ENCODE peak calls at places on chromosomes 12 and 14, in six cellular contexts. One of them, this sample, is unnamed.

GRCh38 chr12:60335765-60336164 is 739.9 kb downstream of the SLC16A7 start:
- DNase-seq in mammary epithelial cell: peak; percentile 45
- DNase-seq in AG04450: peak; percentile 7
- DNase-seq in AG10803: peak; percentile 42
- DNase-seq in iPS DF 6.9: no peak
- DNase-seq in left lung: no peak
- DNase-seq in this sample: peak; percentile 53

GRCh38 chr12:47277972-47278448 is 198.3 kb upstream of the AMIGO2 start:
- DNase-seq in left lung: no peak
- DNase-seq in iPS DF 6.9: no peak
- DNase-seq in mammary epithelial cell: peak; percentile 91
- DNase-seq in AG10803: peak; percentile 95
- DNase-seq in AG04450: peak; percentile 61
- DNase-seq in this sample: peak; percentile 77

GRCh38 chr14:83342590-83342989 is 1808.9 kb upstream of the SEL1L start:
- DNase-seq in left lung: no peak
- DNase-seq in mammary epithelial cell: no peak
- DNase-seq in AG10803: peak; percentile 67
- DNase-seq in AG04450: no peak
- DNase-seq in iPS DF 6.9: no peak
- DNase-seq in this sample: no peak

GRCh38 chr12:138898-139534 is 72.4 kb downstream of the IQSEC3 start:
- DNase-seq in mammary epithelial cell: no peak
- DNase-seq in AG04450: no peak
- DNase-seq in iPS DF 6.9: no peak
- DNase-seq in left lung: no peak
- DNase-seq in AG10803: peak; percentile 10
- DNase-seq in this sample: no peak

GRCh38 chr12:49946497-49946896 is 4.0 kb upstream of the AQP2 start:
- DNase-seq in mammary epithelial cell: no peak
- DNase-seq in AG10803: no peak
- DNase-seq in AG04450: no peak
- DNase-seq in left lung: no peak
- DNase-seq in iPS DF 6.9: no peak
- DNase-seq in this sample: no peak

GRCh38 chr14:98937021-98937420 is 335.0 kb downstream of the BCL11B start:
- DNase-seq in AG10803: no peak
- DNase-seq in left lung: no peak
- DNase-seq in iPS DF 6.9: no peak
- DNase-seq in AG04450: no peak
- DNase-seq in mammary epithelial cell: no peak
- DNase-seq in this sample: no peak

GRCh38 chr12:67792185-67792584 is 143.6 kb downstream of the DYRK2 start:
- DNase-seq in AG04450: no peak
- DNase-seq in mammary epithelial cell: no peak
- DNase-seq in left lung: no peak
- DNase-seq in AG10803: no peak
- DNase-seq in iPS DF 6.9: no peak
- DNase-seq in this sample: no peak

GRCh38 chr12:114131824-114132223 is 165.7 kb upstream of the RBM19 start:
- DNase-seq in AG04450: no peak
- DNase-seq in AG10803: no peak
- DNase-seq in iPS DF 6.9: peak; percentile 27
- DNase-seq in left lung: no peak
- DNase-seq in mammary epithelial cell: no peak
- DNase-seq in this sample: no peak

GRCh38 chr14:37172024-37172869 is at the start of gene SLC25A21:
- DNase-seq in mammary epithelial cell: peak; percentile 85
- DNase-seq in AG04450: peak; percentile 59
- DNase-seq in AG10803: peak; percentile 79
- DNase-seq in iPS DF 6.9: no peak
- DNase-seq in left lung: peak; percentile 64
- DNase-seq in this sample: no peak

GRCh38 chr12:131195796-131196195 is 242.1 kb downstream of the ADGRD1 start:
- DNase-seq in AG04450: no peak
- DNase-seq in mammary epithelial cell: no peak
- DNase-seq in left lung: no peak
- DNase-seq in AG10803: no peak
- DNase-seq in iPS DF 6.9: no peak
- DNase-seq in this sample: no peak

GRCh38 chr14:95339301-95339865 is 19.7 kb upstream of the CLMN start:
- DNase-seq in AG04450: no peak
- DNase-seq in AG10803: no peak
- DNase-seq in left lung: no peak
- DNase-seq in iPS DF 6.9: no peak
- DNase-seq in mammary epithelial cell: no peak
- DNase-seq in this sample: no peak

GRCh38 chr14:34933301-34933700 is 49.5 kb upstream of the SRP54 start:
- DNase-seq in left lung: no peak
- DNase-seq in AG10803: no peak
- DNase-seq in AG04450: no peak
- DNase-seq in mammary epithelial cell: no peak
- DNase-seq in iPS DF 6.9: no peak
- DNase-seq in this sample: no peak

GRCh38 chr12:112916270-112916669 is 9.5 kb downstream of the OAS1 start:
- DNase-seq in AG04450: no peak
- DNase-seq in left lung: no peak
- DNase-seq in mammary epithelial cell: peak; percentile 77
- DNase-seq in iPS DF 6.9: no peak
- DNase-seq in AG10803: no peak
- DNase-seq in this sample: no peak

GRCh38 chr14:73238262-73238852 is 1.1 kb downstream of the PAPLN start:
- DNase-seq in iPS DF 6.9: no peak
- DNase-seq in mammary epithelial cell: peak; percentile 76
- DNase-seq in AG04450: peak; percentile 18
- DNase-seq in AG10803: peak; percentile 70
- DNase-seq in left lung: no peak
- DNase-seq in this sample: peak; percentile 44

GRCh38 chr14:86501611-86502010 is 971.7 kb downstream of the FLRT2 start:
- DNase-seq in AG04450: no peak
- DNase-seq in left lung: no peak
- DNase-seq in mammary epithelial cell: no peak
- DNase-seq in AG10803: no peak
- DNase-seq in iPS DF 6.9: no peak
- DNase-seq in this sample: no peak

GRCh38 chr14:105041841-105042765 is 21.2 kb upstream of the CDCA4 start:
- DNase-seq in AG04450: no peak
- DNase-seq in left lung: no peak
- DNase-seq in AG10803: no peak
- DNase-seq in iPS DF 6.9: no peak
- DNase-seq in mammary epithelial cell: no peak
- DNase-seq in this sample: no peak

GRCh38 chr14:74739293-74740030 is 23.7 kb upstream of the YLPM1 start:
- DNase-seq in AG10803: no peak
- DNase-seq in mammary epithelial cell: no peak
- DNase-seq in iPS DF 6.9: no peak
- DNase-seq in AG04450: no peak
- DNase-seq in left lung: no peak
- DNase-seq in this sample: no peak

GRCh38 chr14:52080817-52081755 is 12.2 kb upstream of the NID2 start:
- DNase-seq in AG10803: peak; percentile 89
- DNase-seq in left lung: no peak
- DNase-seq in mammary epithelial cell: peak; percentile 82
- DNase-seq in AG04450: peak; percentile 72
- DNase-seq in iPS DF 6.9: no peak
- DNase-seq in this sample: peak; percentile 72

GRCh38 chr14:56891226-56891625 is 80.9 kb upstream of the OTX2 start:
- DNase-seq in AG10803: no peak
- DNase-seq in mammary epithelial cell: no peak
- DNase-seq in left lung: no peak
- DNase-seq in iPS DF 6.9: no peak
- DNase-seq in AG04450: no peak
- DNase-seq in this sample: no peak

GRCh38 chr12:58148405-58148804 is 207.0 kb downstream of the ATP23 start:
- DNase-seq in mammary epithelial cell: peak; percentile 84
- DNase-seq in left lung: no peak
- DNase-seq in AG04450: peak; percentile 13
- DNase-seq in AG10803: peak; percentile 52
- DNase-seq in iPS DF 6.9: no peak
- DNase-seq in this sample: peak; percentile 56

GRCh38 chr12:104792570-104792969 is 165.5 kb downstream of the SLC41A2 start:
- DNase-seq in left lung: no peak
- DNase-seq in AG10803: peak; percentile 91
- DNase-seq in mammary epithelial cell: peak; percentile 81
- DNase-seq in iPS DF 6.9: no peak
- DNase-seq in AG04450: peak; percentile 39
- DNase-seq in this sample: peak; percentile 56
- H3K4me3 ChIP-seq in left lung: no peak overlapping the region
- H3K4me3 ChIP-seq in AG10803: peak overlapping the region; percentile 4
- H3K4me3 ChIP-seq in mammary epithelial cell: no peak overlapping the region
- H3K4me3 ChIP-seq in iPS DF 6.9: no peak overlapping the region
- H3K4me3 ChIP-seq in AG04450: no peak overlapping the region
- H3K4me3 ChIP-seq in this sample: no peak overlapping the region

GRCh38 chr14:61812347-61813100 is 50.3 kb downstream of the SNAPC1 start:
- DNase-seq in left lung: no peak
- DNase-seq in AG04450: no peak
- DNase-seq in AG10803: no peak
- DNase-seq in iPS DF 6.9: no peak
- DNase-seq in mammary epithelial cell: peak; percentile 3
- DNase-seq in this sample: no peak
- H3K4me3 ChIP-seq in left lung: peak within 1 kb of the TSS; percentile 34
- H3K4me3 ChIP-seq in AG04450: peak within 1 kb of the TSS; percentile 60
- H3K4me3 ChIP-seq in AG10803: peak within 1 kb of the TSS; percentile 46
- H3K4me3 ChIP-seq in iPS DF 6.9: peak within 1 kb of the TSS; percentile 81
- H3K4me3 ChIP-seq in mammary epithelial cell: no peak within 1 kb of the TSS
- H3K4me3 ChIP-seq in this sample: peak within 1 kb of the TSS; percentile 56

DNA sequence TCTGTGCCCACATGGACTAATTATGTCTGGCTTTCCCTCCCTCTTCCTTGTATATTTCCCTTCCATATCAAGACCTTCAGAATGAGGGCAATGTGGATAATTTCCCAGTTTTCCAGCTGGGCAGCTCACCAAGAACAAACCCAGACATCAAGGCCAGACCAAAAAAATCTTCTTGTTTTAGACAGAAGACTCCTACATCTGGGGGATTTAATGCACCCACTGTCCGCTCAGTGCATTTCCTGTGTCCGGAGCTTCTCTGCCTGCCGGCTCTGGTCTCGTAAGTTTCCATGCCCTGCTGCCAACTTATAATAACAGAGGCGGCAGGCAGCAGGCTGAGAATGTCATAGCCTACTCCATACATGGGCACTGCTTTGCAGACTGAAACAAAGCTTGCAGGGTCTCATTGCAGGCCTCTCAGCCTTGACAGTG is 207.2 kb upstream of the BCL2L14 start:
- DNase-seq in AG04450: no peak
- DNase-seq in left lung: no peak
- DNase-seq in mammary epithelial cell: no peak
- DNase-seq in iPS DF 6.9: no peak
- DNase-seq in AG10803: peak; percentile 48
- DNase-seq in this sample: no peak
- H3K4me3 ChIP-seq in AG04450: no peak overlapping the region
- H3K4me3 ChIP-seq in left lung: no peak overlapping the region
- H3K4me3 ChIP-seq in mammary epithelial cell: no peak overlapping the region
- H3K4me3 ChIP-seq in iPS DF 6.9: no peak overlapping the region
- H3K4me3 ChIP-seq in AG10803: no peak overlapping the region
- H3K4me3 ChIP-seq in this sample: no peak overlapping the region

GRCh38 chr12:7123806-7124519 is 4.7 kb downstream of the RBP5 start:
- DNase-seq in iPS DF 6.9: no peak
- DNase-seq in AG10803: no peak
- DNase-seq in mammary epithelial cell: no peak
- DNase-seq in left lung: no peak
- DNase-seq in AG04450: no peak
- DNase-seq in this sample: no peak
- H3K4me3 ChIP-seq in iPS DF 6.9: no peak overlapping the region
- H3K4me3 ChIP-seq in AG10803: no peak overlapping the region
- H3K4me3 ChIP-seq in mammary epithelial cell: no peak overlapping the region
- H3K4me3 ChIP-seq in left lung: no peak overlapping the region
- H3K4me3 ChIP-seq in AG04450: no peak overlapping the region
- H3K4me3 ChIP-seq in this sample: no peak overlapping the region

GRCh38 chr12:45633733-45634132 is 95.8 kb upstream of the ARID2 start:
- DNase-seq in AG10803: no peak
- DNase-seq in left lung: no peak
- DNase-seq in mammary epithelial cell: no peak
- DNase-seq in iPS DF 6.9: no peak
- DNase-seq in AG04450: no peak
- DNase-seq in this sample: no peak

GRCh38 chr12:45638386-45638785 is 91.1 kb upstream of the ARID2 start:
- DNase-seq in AG10803: no peak
- DNase-seq in iPS DF 6.9: no peak
- DNase-seq in mammary epithelial cell: no peak
- DNase-seq in left lung: no peak
- DNase-seq in AG04450: no peak
- DNase-seq in this sample: no peak

GRCh38 chr12:45634273-45634917 is 95.1 kb upstream of the ARID2 start:
- DNase-seq in left lung: no peak
- DNase-seq in AG10803: no peak
- DNase-seq in iPS DF 6.9: no peak
- DNase-seq in mammary epithelial cell: no peak
- DNase-seq in AG04450: no peak
- DNase-seq in this sample: no peak

GRCh38 chr12:45637706-45638105 is 91.8 kb upstream of the ARID2 start:
- DNase-seq in mammary epithelial cell: peak; percentile 81
- DNase-seq in AG04450: peak; percentile 73
- DNase-seq in AG10803: peak; percentile 27
- DNase-seq in left lung: no peak
- DNase-seq in iPS DF 6.9: no peak
- DNase-seq in this sample: peak; percentile 26
- H3K4me3 ChIP-seq in mammary epithelial cell: no peak overlapping the region
- H3K4me3 ChIP-seq in AG04450: no peak overlapping the region
- H3K4me3 ChIP-seq in AG10803: no peak overlapping the region
- H3K4me3 ChIP-seq in left lung: no peak overlapping the region
- H3K4me3 ChIP-seq in iPS DF 6.9: no peak overlapping the region
- H3K4me3 ChIP-seq in this sample: no peak overlapping the region

DNA sequence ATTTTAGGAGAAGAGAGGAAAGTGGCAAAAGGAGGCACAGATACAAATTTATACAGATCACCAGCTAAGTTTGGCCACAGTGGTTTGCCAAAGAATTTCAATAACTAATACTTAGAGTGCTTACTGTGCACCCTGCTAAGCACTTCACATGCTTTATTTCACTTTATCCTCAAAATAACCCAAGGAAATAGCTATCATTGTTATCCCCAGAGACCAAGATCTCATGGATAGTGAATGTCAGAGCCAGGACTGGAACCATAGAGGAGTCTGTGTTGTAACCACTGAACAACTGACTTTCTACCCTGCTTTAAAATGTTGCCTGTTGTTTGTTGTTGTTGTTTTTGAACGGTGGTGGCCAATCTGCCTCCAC is 1.3 kb upstream of the TCP11L2 start:
- DNase-seq in AG04450: no peak
- DNase-seq in left lung: no peak
- DNase-seq in iPS DF 6.9: no peak
- DNase-seq in mammary epithelial cell: no peak
- DNase-seq in AG10803: peak; percentile 85
- DNase-seq in this sample: peak; percentile 58
- H3K4me3 ChIP-seq in AG04450: no peak overlapping the region
- H3K4me3 ChIP-seq in left lung: no peak overlapping the region
- H3K4me3 ChIP-seq in iPS DF 6.9: no peak overlapping the region
- H3K4me3 ChIP-seq in mammary epithelial cell: no peak overlapping the region
- H3K4me3 ChIP-seq in AG10803: peak overlapping the region; percentile 75
- H3K4me3 ChIP-seq in this sample: no peak overlapping the region

This sample was measured in AG04449.